ENCODE peak calls at places on chromosomes 13 and 19, in eight cellular contexts. S is fibroblast of pulmonary artery; O is CD4-positive, alpha-beta T cell; N is GM06990; F is uterus; J is foreskin fibroblast; U is tibial nerve; W is AG04450. T is an unnamed sample.

GRCh38 chr19:46600393-46601317 is 475 bp upstream of the CALM3 start:
- DNase-seq in U (peak; percentile 99), F (peak; percentile 98), N (peak; percentile 99), O (peak; percentile 97), S (peak; percentile 99), J (peak; percentile 99), W (peak; percentile 97), T (peak; percentile 96)

GRCh38 chr13:100130092-100130491 is 41.2 kb downstream of the PCCA start:
- DNase-seq in U (no peak), F (no peak), N (no peak), O (no peak), W (no peak), J (peak; percentile 32), S (no peak), T (no peak)

GRCh38 chr13:51910508-51910907 is 48.7 kb downstream of the CCDC70 start:
- DNase-seq in O (no peak), W (no peak), F (no peak), S (no peak), N (no peak), J (no peak), U (no peak), T (no peak)

GRCh38 chr13:70905035-70905434 is 796.8 kb upstream of the KLHL1 start:
- DNase-seq in O (no peak), S (peak; percentile 66), U (no peak), W (no peak), N (no peak), F (no peak), J (no peak), T (no peak)

GRCh38 chr13:113851480-113851803 is 12.4 kb downstream of the GAS6 start:
- DNase-seq in W (no peak), J (no peak), N (no peak), F (no peak), O (no peak), S (no peak), U (no peak), T (no peak)

GRCh38 chr19:16197188-16197621 is 506 bp upstream of the AP1M1 start:
- DNase-seq in S (peak; percentile 60), O (no peak), U (peak; percentile 30), N (no peak), W (peak; percentile 55), F (no peak), J (peak; percentile 96), T (no peak)

GRCh38 chr19:16619456-16619855 is 8.5 kb downstream of the MED26 start:
- DNase-seq in O (no peak), S (no peak), U (no peak), W (no peak), J (no peak), F (no peak), N (no peak), T (no peak)

GRCh38 chr13:50810468-50810867 is 33.0 kb downstream of the DLEU7 start:
- DNase-seq in W (no peak), U (no peak), S (no peak), N (no peak), F (no peak), O (no peak), J (no peak), T (no peak)

GRCh38 chr19:1087813-1088418 is 7.3 kb downstream of the POLR2E start:
- DNase-seq in N (peak; percentile 68), W (no peak), S (no peak), J (no peak), O (peak; percentile 53), F (no peak), U (peak; percentile 72), T (no peak)

GRCh38 chr13:111893071-111893606 is 173.8 kb upstream of the SOX1 start:
- DNase-seq in S (no peak), N (no peak), O (no peak), J (no peak), F (no peak), U (no peak), W (no peak), T (no peak)

GRCh38 chr19:1774999-1775772 is 21.9 kb downstream of the ONECUT3 start:
- DNase-seq in F (no peak), U (no peak), J (peak; percentile 23), S (no peak), W (no peak), N (no peak), O (no peak), T (peak; percentile 43)

GRCh38 chr13:113589251-113589960 is 4.9 kb downstream of the TFDP1 start:
- DNase-seq in W (no peak), J (no peak), N (no peak), S (no peak), F (peak; percentile 4), U (no peak), O (no peak), T (no peak)

GRCh38 chr19:30565680-30566079 is 193.5 kb downstream of the ZNF536 start:
- DNase-seq in S (no peak), J (no peak), O (no peak), F (no peak), W (no peak), N (no peak), U (no peak), T (no peak)

GRCh38 chr19:17347361-17347760 is 10.0 kb downstream of the GTPBP3 start:
- DNase-seq in W (no peak), S (peak; percentile 52), J (no peak), F (no peak), U (no peak), N (no peak), O (no peak), T (no peak)

GRCh38 chr13:49690133-49690989 is 925 bp downstream of the EBPL start:
- DNase-seq in S (peak; percentile 75), W (peak; percentile 55), N (no peak), J (peak; percentile 75), F (no peak), O (no peak), U (peak; percentile 21), T (peak; percentile 69)

GRCh38 chr13:80132741-80133601 is 208.0 kb downstream of the SPRY2 start:
- DNase-seq in S (peak; percentile 88), W (no peak), U (peak; percentile 44), O (no peak), N (no peak), F (peak; percentile 61), J (peak; percentile 78), T (no peak)
- TF ChIP-seq CTCF in S (peak; percentile 1), W (peak; percentile 1), U (no peak), O (no peak), N (no peak), F (no peak), J (no peak), T (no peak)

GRCh38 chr19:42872608-42873007 is 6.9 kb downstream of the PSG1 start:
- DNase-seq in U (no peak), N (no peak), J (peak; percentile 25), O (no peak), W (no peak), S (no peak), F (no peak), T (no peak)
- TF ChIP-seq CTCF in U (no peak), N (no peak), J (no peak), O (no peak), W (no peak), S (peak; percentile 1), F (no peak), T (no peak)

DNA sequence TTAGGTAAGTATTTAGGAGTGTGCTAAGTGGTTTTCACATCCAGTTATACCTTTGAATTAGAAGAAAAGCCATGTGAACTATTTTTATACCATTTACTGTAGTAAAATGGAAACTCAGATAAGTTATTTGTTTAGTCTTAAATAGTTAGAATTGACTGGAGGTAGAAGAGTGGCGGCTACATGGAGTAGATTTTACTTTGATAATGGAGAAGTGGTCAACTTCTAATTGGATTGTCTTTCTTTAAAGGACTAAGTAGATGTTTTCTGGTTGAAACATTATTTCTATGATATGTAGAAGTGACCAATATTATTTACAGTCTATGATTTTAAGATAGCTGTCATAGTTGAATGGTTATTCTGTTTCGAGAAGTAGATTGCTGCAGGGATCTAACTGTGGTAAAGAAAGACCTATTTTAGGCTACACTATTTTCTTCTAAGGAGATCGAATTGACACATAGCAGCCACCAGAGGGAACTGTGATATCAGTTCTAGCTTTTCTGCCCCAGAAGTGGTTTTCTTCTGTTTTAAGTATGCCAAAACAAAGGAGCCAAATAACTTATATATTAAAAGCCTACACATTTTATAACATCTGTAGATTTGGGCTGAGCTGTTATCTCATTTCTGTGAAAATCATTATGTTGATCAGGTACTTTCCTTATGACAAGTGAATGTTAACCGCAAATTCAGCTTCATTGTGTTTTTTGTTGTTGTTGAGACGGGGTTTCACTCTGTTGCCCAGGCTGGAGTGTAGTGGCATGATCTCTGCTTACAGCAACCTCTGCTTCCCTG is 26.1 kb downstream of the ZMYM2 start:
- DNase-seq in F (no peak), W (peak; percentile 32), N (peak; percentile 34), O (no peak), U (no peak), J (peak; percentile 70), S (peak; percentile 71), T (peak; percentile 63)
- TF ChIP-seq CTCF in F (peak; percentile 45), W (peak; percentile 81), N (peak; percentile 52), O (peak; percentile 37), U (peak; percentile 37), J (peak; percentile 78), S (peak; percentile 72), T (peak; percentile 48)

GRCh38 chr13:26600345-26600761 is 42.9 kb downstream of the WASF3 start:
- DNase-seq in N (no peak), W (no peak), O (no peak), F (peak; percentile 15), U (peak; percentile 41), J (peak; percentile 71), S (no peak), T (no peak)

GRCh38 chr13:26604784-26605183 is 47.3 kb downstream of the WASF3 start:
- DNase-seq in W (no peak), U (peak; percentile 72), J (no peak), O (no peak), N (no peak), S (no peak), F (peak; percentile 68), T (no peak)

GRCh38 chr13:26602783-26603182 is 45.3 kb downstream of the WASF3 start:
- DNase-seq in W (no peak), N (no peak), F (no peak), J (no peak), S (no peak), U (no peak), O (no peak), T (no peak)

GRCh38 chr13:26601669-26602068 is 44.2 kb downstream of the WASF3 start:
- DNase-seq in J (peak; percentile 37), W (no peak), S (peak; percentile 24), O (no peak), F (no peak), U (no peak), N (peak; percentile 13), T (peak; percentile 25)

GRCh38 chr13:26605845-26606244 is 48.4 kb downstream of the WASF3 start:
- DNase-seq in W (no peak), U (no peak), S (no peak), J (no peak), F (no peak), O (no peak), N (no peak), T (no peak)
- TF ChIP-seq CTCF in W (no peak), U (no peak), S (peak; percentile 8), J (no peak), F (no peak), O (no peak), N (peak; percentile 22), T (peak; percentile 21)

DNA sequence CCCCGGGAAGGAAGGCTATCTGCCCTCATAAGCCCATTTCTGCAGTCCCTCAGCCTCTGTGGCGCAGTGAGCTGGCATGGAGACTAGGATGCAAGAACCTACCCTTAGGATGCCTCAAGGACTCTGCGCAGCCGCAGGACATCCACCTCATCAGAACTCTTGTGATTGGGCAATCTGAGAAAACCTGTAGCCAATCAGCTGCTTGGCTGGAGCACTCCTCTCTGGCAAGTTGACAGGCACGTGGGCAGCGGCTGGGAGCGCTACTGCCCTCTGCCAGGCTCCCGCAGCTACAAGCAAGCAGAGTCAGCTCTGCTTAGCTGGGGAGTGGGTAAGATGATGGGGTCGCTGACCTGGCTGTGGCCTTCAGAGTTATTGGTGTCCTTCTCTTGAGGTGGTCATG is 1.5 kb upstream of the ECSIT start:
- DNase-seq in J (peak; percentile 92), W (peak; percentile 41), S (peak; percentile 84), N (peak; percentile 64), O (no peak), U (peak; percentile 23), F (peak; percentile 77), T (no peak)
- TF ChIP-seq CTCF in J (no peak), W (peak; percentile 29), S (peak; percentile 27), N (peak; percentile 21), O (no peak), U (no peak), F (peak; percentile 11), T (no peak)